ENCODE peak calls at places on chromosomes 16 and 17, in ten cellular contexts. D is SK-N-SH, Y is A549, O is Panc1, F is choroid plexus epithelial cell, P is astrocyte of the spinal cord, X is body of pancreas, A is GM23248, R is right atrium auricular region, N is K562. G is an unnamed sample.

GRCh38 chr17:2624292-2624731 is 30.9 kb downstream of the PAFAH1B1 start:
- DNase-seq in D (no peak), Y (no peak), O (no peak), F (peak; percentile 39), P (no peak), X (no peak), A (no peak), R (no peak), N (no peak), G (no peak)

GRCh38 chr17:68491864-68492263 is 20.4 kb upstream of the PRKAR1A start:
- DNase-seq in D (no peak), Y (no peak), O (no peak), F (no peak), P (no peak), X (peak; percentile 68), A (no peak), R (no peak), N (no peak), G (no peak)

GRCh38 chr16:75108792-75109731 is 7.5 kb downstream of the LDHD start:
- DNase-seq in D (no peak), Y (peak; percentile 69), O (no peak), F (peak; percentile 90), P (peak; percentile 94), X (peak; percentile 93), A (peak; percentile 94), R (peak; percentile 81), N (no peak), G (peak; percentile 86)

GRCh38 chr17:46090871-46091270 is 91.8 kb downstream of the STH start:
- DNase-seq in D (no peak), Y (no peak), O (no peak), F (no peak), P (no peak), X (no peak), A (no peak), R (no peak), N (no peak), G (no peak)

GRCh38 chr16:56669005-56669839 is at the start of gene MT1H:
- DNase-seq in D (no peak), Y (no peak), O (no peak), F (no peak), P (no peak), X (peak; percentile 54), A (no peak), R (no peak), N (no peak), G (no peak)

GRCh38 chr17:79628861-79629547 is 18.2 kb upstream of the RBFOX3 start:
- DNase-seq in D (peak; percentile 12), Y (no peak), O (no peak), F (no peak), P (no peak), X (no peak), A (no peak), R (peak; percentile 51), N (no peak), G (no peak)

GRCh38 chr17:78934681-78935418 is 9.7 kb upstream of the TIMP2 start:
- DNase-seq in D (no peak), Y (no peak), O (no peak), F (no peak), P (no peak), X (no peak), A (peak; percentile 67), R (no peak), N (no peak), G (no peak)

GRCh38 chr16:19840524-19841110 is 44.0 kb downstream of the GPRC5B start:
- DNase-seq in D (no peak), Y (no peak), O (no peak), F (no peak), P (no peak), X (no peak), A (no peak), R (no peak), N (no peak), G (no peak)

GRCh38 chr17:40362696-40363479 is 1.6 kb downstream of the GJD3 start:
- DNase-seq in D (peak; percentile 93), Y (peak; percentile 93), O (no peak), F (peak; percentile 74), P (peak; percentile 75), X (peak; percentile 76), A (peak; percentile 89), R (no peak), N (peak; percentile 91), G (peak; percentile 72)

GRCh38 chr17:7888184-7888920 is at the start of gene CHD3:
- DNase-seq in D (no peak), Y (no peak), O (no peak), F (peak; percentile 50), P (peak; percentile 24), X (peak; percentile 41), A (peak; percentile 55), R (no peak), N (no peak), G (peak; percentile 36)

GRCh38 chr17:33196883-33197282 is 96.2 kb downstream of the ASIC2 start:
- DNase-seq in D (no peak), Y (no peak), O (no peak), F (no peak), P (no peak), X (no peak), A (no peak), R (no peak), N (no peak), G (no peak)

GRCh38 chr17:33201255-33201654 is 91.8 kb downstream of the ASIC2 start:
- DNase-seq in D (no peak), Y (no peak), O (no peak), F (no peak), P (no peak), X (no peak), A (no peak), R (peak; percentile 16), N (no peak), G (no peak)

GRCh38 chr17:33200587-33200986 is 92.5 kb downstream of the ASIC2 start:
- DNase-seq in D (peak; percentile 23), Y (peak; percentile 53), O (no peak), F (no peak), P (no peak), X (no peak), A (peak; percentile 28), R (no peak), N (peak; percentile 16), G (no peak)

GRCh38 chr17:33200116-33200515 is 93.0 kb downstream of the ASIC2 start:
- DNase-seq in D (no peak), Y (peak; percentile 40), O (peak; percentile 27), F (no peak), P (no peak), X (no peak), A (peak; percentile 25), R (no peak), N (no peak), G (no peak)

DNA sequence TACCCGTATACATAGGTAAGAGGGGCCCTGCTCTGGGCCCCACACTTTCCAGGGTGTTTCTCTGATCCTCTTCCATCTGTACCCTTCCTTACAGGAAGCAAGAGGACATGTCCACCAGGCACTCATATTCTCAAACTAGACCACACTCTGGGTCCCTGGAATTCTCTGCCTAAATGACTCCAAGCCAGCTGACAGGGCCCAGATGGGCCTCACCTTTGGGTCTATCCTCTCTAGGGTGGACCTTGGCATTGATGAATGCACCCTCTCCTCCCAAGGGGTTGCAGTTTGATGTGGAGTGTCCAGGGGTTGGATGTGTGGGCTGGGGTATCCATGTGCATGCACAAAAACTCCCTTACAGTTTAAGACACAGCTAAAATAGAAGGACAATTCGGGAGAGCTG is 95.8 kb downstream of the ASIC2 start:
- DNase-seq in D (no peak), Y (no peak), O (no peak), F (no peak), P (no peak), X (no peak), A (no peak), R (no peak), N (no peak), G (no peak)
- H3K4me3 ChIP-seq in D (no peak overlapping the region), Y (no peak overlapping the region), O (no peak overlapping the region), F (no peak overlapping the region), P (no peak overlapping the region), X (no peak overlapping the region), A (no peak overlapping the region), R (no peak overlapping the region), N (no peak overlapping the region), G (no peak overlapping the region)

DNA sequence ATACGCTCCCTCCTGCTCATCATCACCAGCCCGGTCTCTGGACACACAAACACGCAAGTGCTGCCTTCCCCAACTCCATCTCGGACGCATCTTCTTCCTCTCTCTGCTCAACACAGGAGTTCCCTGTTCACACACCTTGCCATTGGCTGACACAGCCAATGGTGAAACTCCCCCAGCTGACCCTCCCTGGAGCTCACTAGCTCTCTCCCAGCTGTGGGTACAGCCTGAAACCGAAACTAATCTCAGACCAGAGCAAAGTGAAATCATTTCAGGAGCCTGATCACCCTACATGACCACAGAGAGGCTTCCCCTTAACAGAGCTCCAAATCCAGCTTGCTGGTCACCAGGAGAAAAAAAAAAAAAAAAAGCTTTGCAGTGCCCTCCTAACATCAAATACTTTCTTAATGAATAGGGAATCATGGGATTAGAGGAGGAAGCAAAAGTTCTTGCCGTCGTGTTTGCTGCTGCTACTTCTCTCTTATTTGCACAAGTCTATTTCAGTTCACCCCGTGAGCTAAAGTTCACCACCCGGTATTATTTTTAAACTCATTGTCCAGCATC is 8.3 kb downstream of the CUEDC1 start:
- DNase-seq in D (no peak), Y (peak; percentile 66), O (no peak), F (peak; percentile 87), P (peak; percentile 81), X (peak; percentile 46), A (peak; percentile 82), R (no peak), N (peak; percentile 53), G (peak; percentile 22)
- H3K4me3 ChIP-seq in D (no peak overlapping the region), Y (peak overlapping the region; percentile 34), O (peak overlapping the region; percentile 26), F (peak overlapping the region; percentile 48), P (peak overlapping the region; percentile 7), X (no peak overlapping the region), A (peak overlapping the region; percentile 74), R (peak overlapping the region; percentile 46), N (no peak overlapping the region), G (peak overlapping the region; percentile 42)

DNA sequence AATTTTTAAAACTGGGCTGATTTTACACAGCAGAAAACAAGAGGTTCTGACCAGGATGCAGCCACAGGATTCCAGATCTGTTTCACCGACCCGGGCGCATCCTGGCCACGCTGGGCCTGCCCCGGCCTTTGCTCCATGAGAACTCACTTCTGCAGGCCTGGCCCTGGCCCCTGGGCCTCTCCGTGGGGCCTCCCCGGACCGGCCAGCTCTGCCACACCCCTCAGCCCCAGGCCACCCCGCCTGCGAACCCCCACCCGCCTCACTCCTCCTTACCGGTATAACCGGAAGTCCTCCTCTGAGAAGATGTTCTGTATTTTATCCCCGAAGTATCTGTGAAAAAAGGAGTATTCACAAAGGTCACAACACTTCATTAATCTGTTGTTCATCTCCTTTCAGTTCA is 13.1 kb upstream of the HEXD start:
- DNase-seq in D (no peak), Y (no peak), O (no peak), F (no peak), P (no peak), X (no peak), A (no peak), R (no peak), N (no peak), G (no peak)
- H3K4me3 ChIP-seq in D (no peak overlapping the region), Y (no peak overlapping the region), O (no peak overlapping the region), F (no peak overlapping the region), P (no peak overlapping the region), X (no peak overlapping the region), A (no peak overlapping the region), R (no peak overlapping the region), N (no peak overlapping the region), G (no peak overlapping the region)

DNA sequence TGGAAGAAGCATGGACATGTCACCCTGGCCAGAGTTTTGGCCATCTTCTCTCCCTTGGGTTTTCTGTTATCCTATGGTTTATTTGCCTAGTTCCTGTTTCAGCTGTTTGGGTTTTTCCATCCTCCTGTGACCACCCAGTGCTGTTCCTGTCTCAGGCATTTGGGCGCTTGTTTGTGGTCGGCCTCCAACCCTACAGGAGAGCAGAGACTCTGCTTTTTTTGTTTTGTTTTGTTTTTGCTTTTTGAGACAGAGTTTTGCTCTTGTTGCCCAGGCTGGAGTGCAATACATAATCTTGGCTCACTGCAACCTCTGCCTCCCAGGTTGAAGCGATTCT is 3.3 kb upstream of the ZC3H7A start:
- DNase-seq in D (no peak), Y (no peak), O (no peak), F (no peak), P (no peak), X (no peak), A (no peak), R (no peak), N (no peak), G (no peak)
- H3K4me3 ChIP-seq in D (no peak overlapping the region), Y (no peak overlapping the region), O (no peak overlapping the region), F (no peak overlapping the region), P (no peak overlapping the region), X (no peak overlapping the region), A (no peak overlapping the region), R (no peak overlapping the region), N (no peak overlapping the region), G (no peak overlapping the region)